ENCODE peak calls at places on chromosome 7, in seven cellular contexts. T is astrocyte of the cerebellum, K is heart left ventricle, D is ovary, Z is endothelial cell, B is transverse colon, J is epithelial cell of proximal tubule. F is an unnamed sample.

GRCh38 chr7:128417071-128417470 is 7.3 kb upstream of the IMPDH1 start:
- DNase-seq in T (no peak), K (no peak), D (no peak), Z (no peak), B (no peak), J (no peak), F (no peak)

GRCh38 chr7:101405474-101406067 is 42.9 kb downstream of the COL26A1 start:
- DNase-seq in T (no peak), K (no peak), D (no peak), Z (no peak), B (no peak), J (no peak), F (no peak)

GRCh38 chr7:135678612-135679575 is 16.6 kb downstream of the STMP1 start:
- DNase-seq in T (peak; percentile 98), K (no peak), D (no peak), Z (no peak), B (no peak), J (peak; percentile 59), F (no peak)

GRCh38 chr7:110253083-110253482 is 837.8 kb upstream of the LRRN3 start:
- DNase-seq in T (peak; percentile 31), K (no peak), D (no peak), Z (no peak), B (no peak), J (no peak), F (no peak)

GRCh38 chr7:121501566-121501965 is 105.5 kb upstream of the FAM3C start:
- DNase-seq in T (no peak), K (no peak), D (no peak), Z (no peak), B (no peak), J (no peak), F (no peak)

GRCh38 chr7:31372538-31372937 is 32.0 kb upstream of the NEUROD6 start:
- DNase-seq in T (no peak), K (no peak), D (no peak), Z (no peak), B (no peak), J (no peak), F (no peak)

GRCh38 chr7:121042899-121043298 is 54.4 kb downstream of the CPED1 start:
- DNase-seq in T (no peak), K (no peak), D (no peak), Z (no peak), B (no peak), J (no peak), F (no peak)

GRCh38 chr7:52114056-52114455 is 797.4 kb upstream of the COBL start:
- DNase-seq in T (no peak), K (no peak), D (no peak), Z (no peak), B (no peak), J (no peak), F (no peak)

GRCh38 chr7:21939136-21939857 is 6.4 kb downstream of the CDCA7L start:
- DNase-seq in T (peak; percentile 80), K (no peak), D (no peak), Z (no peak), B (no peak), J (peak; percentile 83), F (peak; percentile 61)

GRCh38 chr7:2444476-2444875 is 31.7 kb downstream of the GRIFIN start:
- DNase-seq in T (peak; percentile 49), K (no peak), D (no peak), Z (no peak), B (no peak), J (no peak), F (no peak)

GRCh38 chr7:13849528-13849892 is 140.0 kb downstream of the ETV1 start:
- DNase-seq in T (no peak), K (no peak), D (no peak), Z (no peak), B (no peak), J (no peak), F (no peak)

GRCh38 chr7:155837126-155837479 is 24.8 kb upstream of the SHH start:
- DNase-seq in T (no peak), K (no peak), D (no peak), Z (no peak), B (no peak), J (no peak), F (no peak)

GRCh38 chr7:68203246-68203645 is 1206.6 kb downstream of the TYW1 start:
- DNase-seq in T (no peak), K (no peak), D (no peak), Z (no peak), B (no peak), J (no peak), F (no peak)

GRCh38 chr7:135774284-135774683 is 25.7 kb upstream of the FAM180A start:
- DNase-seq in T (no peak), K (peak; percentile 33), D (no peak), Z (no peak), B (peak; percentile 20), J (peak; percentile 58), F (no peak)

GRCh38 chr7:101591504-101591903 is 37.6 kb downstream of the MYL10 start:
- DNase-seq in T (no peak), K (no peak), D (no peak), Z (no peak), B (no peak), J (no peak), F (no peak)

GRCh38 chr7:50731703-50732582 is 50.8 kb downstream of the GRB10 start:
- DNase-seq in T (no peak), K (no peak), D (no peak), Z (no peak), B (no peak), J (no peak), F (no peak)

GRCh38 chr7:28533731-28534531 is 121.6 kb downstream of the CREB5 start:
- DNase-seq in T (peak; percentile 31), K (peak; percentile 41), D (peak; percentile 49), Z (no peak), B (no peak), J (no peak), F (no peak)

GRCh38 chr7:155710530-155710929 is 66.1 kb downstream of the RBM33 start:
- DNase-seq in T (no peak), K (no peak), D (no peak), Z (no peak), B (no peak), J (no peak), F (no peak)

GRCh38 chr7:151572136-151572535 is 52.4 kb upstream of the RHEB start:
- DNase-seq in T (no peak), K (no peak), D (no peak), Z (no peak), B (no peak), J (no peak), F (no peak)

GRCh38 chr7:3953133-3953532 is 652.1 kb downstream of the SDK1 start:
- DNase-seq in T (no peak), K (no peak), D (no peak), Z (no peak), B (no peak), J (no peak), F (no peak)

GRCh38 chr7:154623399-154623798 is 379.5 kb downstream of the PAXIP1 start:
- DNase-seq in T (no peak), K (no peak), D (no peak), Z (no peak), B (no peak), J (no peak), F (no peak)

GRCh38 chr7:73850781-73851207 is 8.5 kb upstream of the METTL27 start:
- DNase-seq in T (peak; percentile 89), K (no peak), D (no peak), Z (no peak), B (peak; percentile 56), J (peak; percentile 99), F (no peak)

GRCh38 chr7:83468251-83468739 is 180.6 kb downstream of the SEMA3E start:
- DNase-seq in T (peak; percentile 98), K (peak; percentile 50), D (peak; percentile 45), Z (no peak), B (peak; percentile 48), J (peak; percentile 98), F (peak; percentile 13)

GRCh38 chr7:16804674-16805439 is at the start of gene AGR2:
- DNase-seq in T (no peak), K (no peak), D (no peak), Z (no peak), B (peak; percentile 89), J (no peak), F (no peak)

DNA sequence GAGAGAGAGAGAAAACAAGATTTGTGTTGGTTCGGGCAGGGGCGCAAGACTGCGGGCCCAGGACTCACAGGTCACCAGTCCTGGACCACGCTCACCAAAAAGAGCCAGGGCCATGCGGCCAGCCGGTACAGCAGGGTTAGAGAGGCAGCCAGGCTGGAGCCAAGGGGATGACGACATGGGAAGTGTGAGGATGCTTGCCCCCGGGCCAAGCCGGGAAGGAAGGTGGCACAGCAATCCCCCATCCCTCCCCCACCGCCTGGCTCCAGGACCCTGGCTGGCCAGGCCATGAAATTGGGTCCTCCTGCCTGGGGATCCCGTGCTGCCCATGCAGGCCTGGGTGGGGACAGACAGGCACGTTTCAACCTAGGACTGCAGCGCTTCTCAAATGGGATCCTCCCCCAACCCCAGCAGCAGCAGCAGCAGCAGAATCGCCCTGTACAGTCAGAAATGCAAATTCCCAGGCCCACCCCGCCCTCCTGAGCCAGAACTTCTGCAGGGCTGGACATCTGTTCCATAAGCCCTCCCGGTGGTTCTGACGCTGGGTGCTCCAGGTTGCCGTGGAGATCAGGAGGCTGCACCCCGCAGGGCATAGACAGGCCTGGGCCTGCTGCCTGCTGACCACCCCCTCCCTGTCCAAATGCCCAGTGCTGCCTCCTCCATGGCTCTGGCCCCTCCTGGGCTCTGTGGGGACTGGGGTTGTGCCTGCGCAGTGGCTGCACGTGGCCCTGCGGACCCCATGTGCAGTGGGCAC is 35.0 kb downstream of the YKT6 start:
- DNase-seq in T (no peak), K (no peak), D (no peak), Z (no peak), B (no peak), J (no peak), F (no peak)
- TF ChIP-seq CTCF in T (no peak), K (no peak), D (no peak), Z (no peak), B (no peak), J (no peak), F (no peak)

GRCh38 chr7:142997590-142997989 is 29.3 kb downstream of the OR9A2 start:
- DNase-seq in T (no peak), K (no peak), D (no peak), Z (no peak), B (no peak), J (no peak), F (no peak)
- TF ChIP-seq CTCF in T (no peak), K (no peak), D (no peak), Z (no peak), B (no peak), J (no peak), F (no peak)

GRCh38 chr7:24885716-24886115 is 94.3 kb downstream of the OSBPL3 start:
- DNase-seq in T (no peak), K (no peak), D (no peak), Z (no peak), B (no peak), J (no peak), F (no peak)
- TF ChIP-seq CTCF in T (no peak), K (no peak), D (no peak), Z (no peak), B (no peak), J (no peak), F (no peak)

DNA sequence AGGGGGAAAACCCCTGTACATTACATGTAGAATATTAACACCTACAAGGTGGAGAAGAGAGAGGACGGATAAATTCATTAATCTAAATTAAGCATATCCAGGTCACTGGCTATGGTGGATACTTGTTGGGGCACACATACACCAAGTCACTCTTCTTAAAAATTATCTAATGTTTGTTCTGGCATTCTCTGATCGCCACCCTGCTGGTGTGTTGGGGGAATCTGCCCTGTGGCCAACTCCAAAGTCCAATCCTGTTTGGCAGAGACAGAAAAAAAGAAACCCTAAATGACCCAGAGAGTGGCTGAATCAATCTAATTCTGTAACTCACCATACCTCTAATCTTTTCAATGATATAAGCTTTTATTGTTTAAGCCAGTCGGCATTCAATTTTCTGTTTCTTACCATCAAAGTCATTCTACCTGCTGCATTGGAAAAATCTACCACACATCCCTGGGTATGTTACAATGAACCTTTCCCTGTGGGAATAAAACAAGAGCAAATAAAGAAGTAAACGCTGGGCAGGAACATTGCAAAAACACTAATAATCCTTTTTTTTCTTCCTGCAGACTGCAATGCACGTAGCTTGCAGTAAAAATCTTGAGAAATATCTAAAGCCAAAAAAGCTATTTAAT is 34.2 kb downstream of the ELMO1 start:
- DNase-seq in T (no peak), K (no peak), D (no peak), Z (no peak), B (no peak), J (no peak), F (no peak)
- TF ChIP-seq CTCF in T (no peak), K (no peak), D (no peak), Z (no peak), B (no peak), J (no peak), F (no peak)

F was measured in GM20000.